ENCODE peak calls at places on chromosomes 12 and 14, in six cellular contexts. U, S, V, L, O and H are unnamed samples.

GRCh38 chr12:57732726-57733593 is 5.6 kb downstream of the AGAP2 start:
- DNase-seq in O (peak; percentile 38), V (no peak), S (no peak), U (no peak), L (no peak), H (no peak)

GRCh38 chr14:98210045-98210678 is 1061.8 kb downstream of the BCL11B start:
- DNase-seq in U (no peak), O (no peak), L (no peak), V (no peak), S (no peak), H (no peak)

GRCh38 chr14:75267141-75267601 is 11.5 kb upstream of the FOS start:
- DNase-seq in O (peak; percentile 49), U (no peak), L (no peak), V (no peak), S (peak; percentile 87), H (no peak)

GRCh38 chr12:19288603-19289244 is 150.6 kb upstream of the AEBP2 start:
- DNase-seq in S (peak; percentile 51), O (peak; percentile 53), L (no peak), V (no peak), U (peak; percentile 59), H (no peak)

GRCh38 chr12:56922032-56922431 is 12.2 kb downstream of the SDR9C7 start:
- DNase-seq in O (no peak), V (no peak), S (no peak), U (no peak), L (no peak), H (no peak)

GRCh38 chr12:114848661-114849060 is 164.7 kb upstream of the TBX3 start:
- DNase-seq in O (peak; percentile 91), U (no peak), S (peak; percentile 96), L (no peak), V (no peak), H (no peak)

GRCh38 chr12:5246196-5246595 is 185.7 kb upstream of the NTF3 start:
- DNase-seq in U (no peak), L (no peak), S (no peak), V (no peak), O (no peak), H (no peak)

GRCh38 chr14:43522191-43522590 is 984.9 kb downstream of the FSCB start:
- DNase-seq in V (no peak), U (no peak), L (no peak), S (no peak), O (no peak), H (no peak)

GRCh38 chr12:50085615-50085928 is 430 bp downstream of the SMARCD1 start:
- DNase-seq in U (no peak), S (no peak), O (peak; percentile 37), L (no peak), V (no peak), H (no peak)

GRCh38 chr12:104750061-104750460 is 208.0 kb downstream of the SLC41A2 start:
- DNase-seq in S (peak; percentile 79), O (peak; percentile 38), V (no peak), L (peak; percentile 63), U (peak; percentile 51), H (no peak)

GRCh38 chr14:19754172-19754571 is 10.8 kb downstream of the OR4Q3 start:
- DNase-seq in V (no peak), S (no peak), U (no peak), L (no peak), O (no peak), H (no peak)

GRCh38 chr12:88391556-88391955 is 188.7 kb downstream of the KITLG start:
- DNase-seq in L (no peak), O (peak; percentile 89), V (no peak), S (peak; percentile 91), U (peak; percentile 75), H (no peak)

GRCh38 chr12:531951-532585 is 72.3 kb downstream of the B4GALNT3 start:
- DNase-seq in U (peak; percentile 53), O (no peak), L (no peak), S (peak; percentile 69), V (no peak), H (no peak)

GRCh38 chr14:100726812-100727564 is at the start of gene DLK1:
- DNase-seq in U (no peak), S (no peak), L (no peak), O (no peak), V (no peak), H (peak; percentile 72)

GRCh38 chr12:124397807-124398577 is 103.1 kb downstream of the RFLNA start:
- DNase-seq in O (peak; percentile 57), V (no peak), L (no peak), S (peak; percentile 58), U (no peak), H (no peak)

GRCh38 chr12:126926023-126926600 is 1340.9 kb upstream of the TMEM132C start:
- DNase-seq in U (no peak), L (no peak), O (no peak), V (no peak), S (no peak), H (no peak)

GRCh38 chr14:39431416-39432178 is 636 bp downstream of the FBXO33 start:
- DNase-seq in O (peak; percentile 59), V (peak; percentile 75), U (peak; percentile 46), L (peak; percentile 77), S (peak; percentile 34), H (peak; percentile 64)

GRCh38 chr12:54412786-54413185 is 6.3 kb downstream of the ITGA5 start:
- DNase-seq in L (no peak), V (peak; percentile 69), U (no peak), O (no peak), S (no peak), H (no peak)

GRCh38 chr12:93325855-93326254 is 51.9 kb upstream of the NUDT4 start:
- DNase-seq in S (peak; percentile 34), U (peak; percentile 84), V (no peak), L (no peak), O (peak; percentile 60), H (no peak)

GRCh38 chr12:2970744-2971143 is 11.5 kb downstream of the TEAD4 start:
- DNase-seq in O (peak; percentile 55), S (peak; percentile 44), L (no peak), V (no peak), U (no peak), H (no peak)

GRCh38 chr12:52521175-52521574 is 981 bp upstream of the KRT5 start:
- DNase-seq in U (peak; percentile 98), S (no peak), O (no peak), V (no peak), L (no peak), H (no peak)

GRCh38 chr14:102525213-102526143 is 15.9 kb upstream of the ANKRD9 start:
- DNase-seq in V (no peak), L (no peak), O (peak; percentile 79), S (peak; percentile 58), U (peak; percentile 67), H (no peak)

DNA sequence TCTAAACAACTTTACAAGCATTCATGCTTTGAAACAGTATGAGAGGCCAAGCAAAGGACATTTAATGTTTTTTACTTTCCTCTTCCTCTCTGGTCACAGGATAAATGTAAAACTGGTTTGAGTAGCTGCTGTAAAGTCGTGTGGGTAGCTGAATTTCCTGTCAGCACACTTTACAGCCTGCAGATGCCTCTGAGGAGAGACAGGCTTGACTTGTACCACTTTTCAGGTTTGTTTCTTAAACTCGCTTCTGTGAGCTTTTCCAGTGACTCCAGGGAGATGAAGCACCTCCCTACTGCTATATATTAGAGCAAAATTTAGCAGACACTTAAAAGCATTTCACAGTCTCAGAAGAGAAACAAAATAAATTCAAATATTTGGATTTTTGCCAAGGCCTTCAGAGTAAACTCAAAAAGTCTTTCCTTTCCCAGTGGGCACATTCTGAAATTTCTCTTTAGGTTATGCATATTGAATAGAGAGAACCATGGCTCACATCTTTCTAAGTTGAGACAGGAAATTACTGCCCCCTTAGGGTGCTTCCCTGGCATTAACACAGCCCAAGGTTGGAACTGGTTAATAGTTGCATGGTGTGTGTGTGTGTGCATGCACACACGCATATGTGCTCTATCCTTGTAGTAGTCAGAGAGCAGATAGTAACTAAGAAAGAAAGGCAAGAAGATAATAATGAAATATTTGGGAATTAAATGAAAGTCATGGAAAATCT is 557.3 kb upstream of the MIS18BP1 start:
- DNase-seq in O (peak; percentile 2), L (no peak), V (no peak), U (peak; percentile 39), S (no peak), H (no peak)
- TF ChIP-seq CTCF in O (peak; percentile 4), L (peak; percentile 11), V (no peak), U (peak; percentile 62), S (no peak), H (peak; percentile 21)

GRCh38 chr12:32666510-32666909 is 12.6 kb upstream of the DNM1L start:
- DNase-seq in U (no peak), O (no peak), L (no peak), V (no peak), S (no peak), H (no peak)
- H3K4me3 ChIP-seq in U (no peak overlapping the region), O (no peak overlapping the region), L (peak overlapping the region; percentile 30), V (peak overlapping the region; percentile 25), S (no peak overlapping the region), H (no peak overlapping the region)

DNA sequence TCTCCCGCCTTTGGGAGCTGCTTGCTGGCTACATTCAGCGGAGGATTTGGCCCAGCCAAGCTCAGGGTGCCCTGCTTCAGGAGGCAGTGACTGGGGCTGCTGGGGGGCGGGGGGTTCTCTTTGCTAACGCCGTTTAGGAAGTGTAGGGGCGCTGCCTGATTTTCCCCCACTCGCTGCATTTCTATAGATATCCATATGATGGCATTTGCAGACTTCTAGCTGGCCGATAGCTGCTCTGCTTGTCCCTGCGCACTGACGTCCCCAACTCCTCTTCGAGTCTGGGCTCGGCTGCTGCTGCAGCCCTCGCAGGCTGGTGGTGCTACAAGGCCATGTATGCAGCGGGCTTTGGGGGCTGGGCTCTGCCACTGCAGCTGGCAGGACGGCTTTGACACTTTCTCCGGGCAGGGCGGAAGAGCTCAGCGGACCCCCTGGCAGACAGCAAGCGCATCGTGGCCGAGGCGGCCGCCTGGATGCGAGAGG is 3.1 kb downstream of the LRFN5 start:
- DNase-seq in S (peak; percentile 8), L (no peak), U (no peak), O (peak; percentile 82), V (no peak), H (peak; percentile 79)
- TF ChIP-seq CTCF in S (no peak), L (peak; percentile 16), U (no peak), O (no peak), V (no peak), H (no peak)

GRCh38 chr12:130776857-130777339 is 60.8 kb upstream of the RIMBP2 start:
- DNase-seq in S (no peak), L (no peak), V (no peak), U (no peak), O (no peak), H (no peak)
- H3K4me3 ChIP-seq in S (peak overlapping the region; percentile 42), L (no peak overlapping the region), V (no peak overlapping the region), U (no peak overlapping the region), O (no peak overlapping the region), H (no peak overlapping the region)

DNA sequence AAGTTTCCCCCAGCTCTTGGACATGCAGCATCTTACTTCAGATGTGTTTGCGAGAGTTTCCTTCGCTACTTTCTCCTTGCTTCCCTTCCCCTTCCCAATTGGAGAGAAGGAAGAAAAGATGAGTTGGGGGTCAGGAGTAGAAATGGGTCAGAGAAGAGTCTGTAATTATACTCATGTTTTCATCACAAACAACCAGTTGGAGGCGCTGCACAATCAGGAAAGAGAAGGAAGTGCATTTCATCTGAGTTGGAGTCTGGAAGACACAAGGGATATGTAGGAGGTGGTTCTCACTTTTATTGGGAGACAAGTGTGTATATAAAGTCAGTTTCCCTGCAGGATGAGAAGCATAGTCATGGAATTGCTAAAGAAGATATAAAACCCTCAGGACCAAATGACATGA is 31.3 kb upstream of the VSX2 start:
- DNase-seq in S (no peak), L (no peak), U (peak; percentile 15), V (no peak), O (no peak), H (no peak)
- TF ChIP-seq CTCF in S (peak; percentile 17), L (no peak), U (peak; percentile 18), V (no peak), O (no peak), H (no peak)

GRCh38 chr12:132953771-132954170 is 2.3 kb downstream of the ZNF605 start:
- DNase-seq in O (no peak), U (no peak), S (no peak), V (peak; percentile 40), L (no peak), H (no peak)
- H3K4me3 ChIP-seq in O (no peak overlapping the region), U (no peak overlapping the region), S (no peak overlapping the region), V (no peak overlapping the region), L (no peak overlapping the region), H (no peak overlapping the region)